ENCODE peak calls at places on chromosome 21, in ten cellular contexts. M is astrocyte of the cerebellum; U is activated CD8-positive, alpha-beta T cell treated with anti-CD3 and anti-CD28 coated beads for 36 hours; E is RWPE1; P is sigmoid colon; C is HFFc6; X is MM.1S; T is bronchial epithelial cell; L is epithelial cell of esophagus; G is left lung. N is an unnamed sample.

GRCh38 chr21:44979687-44980561 is 40.1 kb downstream of the SLX9 start:
- DNase-seq in M (no peak), U (no peak), E (no peak), P (no peak), C (no peak), X (no peak), T (no peak), L (no peak), G (no peak), N (no peak)

GRCh38 chr21:32770514-32771133 is 931 bp downstream of the PAXBP1 start:
- DNase-seq in M (no peak), U (no peak), E (peak; percentile 8), P (no peak), C (peak; percentile 9), X (peak; percentile 35), T (no peak), L (peak; percentile 11), G (peak; percentile 35), N (peak; percentile 34)

GRCh38 chr21:45914321-45914845 is 67.2 kb upstream of the COL6A1 start:
- DNase-seq in M (no peak), U (no peak), E (no peak), P (no peak), C (no peak), X (no peak), T (no peak), L (no peak), G (no peak), N (no peak)

GRCh38 chr21:26847951-26848350 is 2.7 kb upstream of the ADAMTS1 start:
- DNase-seq in M (no peak), U (no peak), E (no peak), P (no peak), C (no peak), X (no peak), T (no peak), L (no peak), G (no peak), N (no peak)

GRCh38 chr21:17050156-17050555 is 462.7 kb upstream of the CXADR start:
- DNase-seq in M (no peak), U (no peak), E (no peak), P (no peak), C (no peak), X (no peak), T (no peak), L (no peak), G (no peak), N (no peak)

GRCh38 chr21:37939838-37940237 is 23.6 kb upstream of the KCNJ6 start:
- DNase-seq in M (no peak), U (no peak), E (no peak), P (no peak), C (no peak), X (no peak), T (no peak), L (no peak), G (no peak), N (no peak)

GRCh38 chr21:26131554-26131953 is 39.0 kb downstream of the APP start:
- DNase-seq in M (no peak), U (no peak), E (no peak), P (no peak), C (no peak), X (no peak), T (no peak), L (no peak), G (no peak), N (no peak)

GRCh38 chr21:21232320-21232719 is 234.1 kb downstream of the NCAM2 start:
- DNase-seq in M (peak; percentile 53), U (no peak), E (no peak), P (no peak), C (peak; percentile 43), X (peak; percentile 46), T (peak; percentile 9), L (peak; percentile 1), G (no peak), N (peak; percentile 53)

GRCh38 chr21:45982758-45983731 is 1.5 kb downstream of the COL6A1 start:
- DNase-seq in M (no peak), U (peak; percentile 2), E (no peak), P (peak; percentile 76), C (no peak), X (no peak), T (no peak), L (no peak), G (peak; percentile 30), N (no peak)

GRCh38 chr21:41780337-41781046 is 13.6 kb upstream of the RIPK4 start:
- DNase-seq in M (no peak), U (no peak), E (no peak), P (no peak), C (no peak), X (no peak), T (no peak), L (no peak), G (no peak), N (no peak)

GRCh38 chr21:41778974-41779600 is 12.2 kb upstream of the RIPK4 start:
- DNase-seq in M (no peak), U (no peak), E (no peak), P (no peak), C (no peak), X (no peak), T (no peak), L (no peak), G (no peak), N (no peak)

GRCh38 chr21:41776778-41777177 is 9.9 kb upstream of the RIPK4 start:
- DNase-seq in M (no peak), U (no peak), E (no peak), P (no peak), C (no peak), X (no peak), T (no peak), L (no peak), G (no peak), N (no peak)

GRCh38 chr21:41779659-41780058 is 12.8 kb upstream of the RIPK4 start:
- DNase-seq in M (no peak), U (no peak), E (no peak), P (no peak), C (no peak), X (no peak), T (no peak), L (no peak), G (no peak), N (no peak)

DNA sequence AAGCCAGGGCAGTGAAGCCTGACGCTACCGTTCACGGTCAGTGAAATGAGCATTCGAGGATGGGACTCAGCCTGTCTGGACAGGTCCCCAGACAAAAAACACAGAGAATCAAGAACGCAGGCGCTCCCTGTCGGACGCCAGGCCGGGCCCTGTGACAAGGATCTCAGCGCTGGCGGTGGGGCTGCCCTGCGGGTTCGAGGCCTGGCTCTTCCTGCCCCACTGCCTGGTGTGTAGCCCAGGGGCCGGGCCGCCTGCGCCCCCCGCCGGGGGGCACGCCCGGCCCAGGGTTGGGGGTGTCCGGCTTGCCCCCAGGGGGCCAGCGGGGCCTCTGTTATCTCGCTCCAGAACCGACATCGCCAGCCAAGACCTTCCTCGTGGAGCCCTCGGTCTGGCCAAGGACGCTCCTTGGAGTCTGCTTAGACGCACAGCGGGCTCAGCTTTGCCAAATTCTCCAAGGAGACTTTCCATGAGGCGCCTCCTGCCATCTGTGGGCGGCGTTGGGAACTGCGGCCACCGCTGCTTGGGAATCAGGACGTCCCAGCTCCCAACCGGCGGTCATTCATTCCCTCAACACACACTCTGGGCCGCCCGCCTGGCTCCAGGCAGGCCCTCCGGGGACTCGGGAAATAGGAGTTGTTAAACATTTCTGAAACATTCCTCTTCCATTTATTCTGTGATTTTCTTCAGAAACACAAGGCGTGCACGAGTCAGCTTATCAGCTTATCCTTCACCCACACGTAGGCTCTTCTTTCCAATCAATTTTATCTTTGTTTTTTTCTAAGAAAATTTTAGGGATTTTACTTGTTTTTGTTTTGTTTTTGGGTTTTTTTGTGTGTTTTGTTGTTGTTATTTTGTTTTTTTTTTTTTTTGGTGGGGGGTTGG is 11.3 kb upstream of the RIPK4 start:
- DNase-seq in M (peak; percentile 86), U (peak; percentile 49), E (peak; percentile 67), P (peak; percentile 94), C (peak; percentile 80), X (no peak), T (peak; percentile 79), L (peak; percentile 92), G (peak; percentile 84), N (peak; percentile 94)
- TF ChIP-seq CTCF in M (peak; percentile 96), U (peak; percentile 54), E (peak; percentile 92), P (peak; percentile 94), C (peak; percentile 94), X (peak; percentile 42), T (peak; percentile 97), L (peak; percentile 93), G (peak; percentile 89), N (peak; percentile 96)

GRCh38 chr21:29121759-29122158 is 8.7 kb upstream of the MAP3K7CL start:
- DNase-seq in M (no peak), U (no peak), E (no peak), P (no peak), C (no peak), X (no peak), T (no peak), L (no peak), G (no peak), N (no peak)
- TF ChIP-seq CTCF in M (no peak), U (no peak), E (no peak), P (no peak), C (no peak), X (no peak), T (no peak), L (no peak), G (no peak), N (no peak)

GRCh38 chr21:23955130-23955873 is 1652.0 kb downstream of the MRPL39 start:
- DNase-seq in M (no peak), U (no peak), E (no peak), P (no peak), C (no peak), X (peak; percentile 36), T (no peak), L (no peak), G (no peak), N (no peak)
- TF ChIP-seq CTCF in M (no peak), U (no peak), E (no peak), P (no peak), C (no peak), X (no peak), T (no peak), L (no peak), G (no peak), N (no peak)

GRCh38 chr21:34072145-34073031 is 990 bp upstream of the MRPS6 start:
- DNase-seq in M (no peak), U (peak; percentile 39), E (no peak), P (peak; percentile 79), C (no peak), X (no peak), T (no peak), L (peak; percentile 20), G (no peak), N (no peak)

GRCh38 chr21:34073032-34073748 is at the start of the genes MRPS6 and SLC5A3:
- DNase-seq in M (peak; percentile 44), U (peak; percentile 74), E (peak; percentile 69), P (peak; percentile 91), C (peak; percentile 81), X (peak; percentile 97), T (peak; percentile 51), L (peak; percentile 83), G (peak; percentile 90), N (peak; percentile 75)

GRCh38 chr21:34074283-34075098 is 1.1 kb downstream of the MRPS6 start:
- DNase-seq in M (no peak), U (peak; percentile 15), E (peak; percentile 17), P (no peak), C (no peak), X (no peak), T (peak; percentile 33), L (peak; percentile 38), G (no peak), N (peak; percentile 33)

GRCh38 chr21:34073749-34074282 is 438 bp downstream of the MRPS6 start:
- DNase-seq in M (no peak), U (peak; percentile 13), E (peak; percentile 15), P (peak; percentile 64), C (no peak), X (peak; percentile 56), T (no peak), L (peak; percentile 37), G (peak; percentile 48), N (peak; percentile 8)

GRCh38 chr21:34071683-34072082 is 1.7 kb upstream of the MRPS6 start:
- DNase-seq in M (no peak), U (no peak), E (no peak), P (no peak), C (no peak), X (no peak), T (no peak), L (no peak), G (no peak), N (no peak)
- TF ChIP-seq CTCF in M (no peak), U (no peak), E (no peak), P (no peak), C (no peak), X (no peak), T (no peak), L (no peak), G (no peak), N (no peak)